ENCODE peak calls at places on chromosome 16, in ten cellular contexts. N, B, O, Q, Y, G, H, I, T and F are unnamed samples.

GRCh38 chr16:50038756-50039529 is 13.9 kb downstream of the CNEP1R1 start:
- DNase-seq in N (no peak), B (no peak), O (no peak), Q (no peak), Y (peak), G (peak), H (no peak), I (no peak), T (peak), F (no peak)

GRCh38 chr16:27237229-27238015 is 31.1 kb downstream of the NSMCE1 start:
- DNase-seq in N (no peak), B (no peak), O (no peak), Q (peak), Y (no peak), G (peak), H (peak), I (no peak), T (peak), F (no peak)

GRCh38 chr16:48384305-48384981 is 770 bp downstream of the SIAH1 start:
- DNase-seq in N (peak), B (no peak), O (peak), Q (peak), Y (peak), G (peak), H (no peak), I (peak), T (peak), F (no peak)

GRCh38 chr16:30660424-30661251 is 2.4 kb downstream of the FBRS start:
- DNase-seq in N (peak), B (no peak), O (no peak), Q (peak), Y (no peak), G (peak), H (peak), I (no peak), T (peak), F (no peak)

GRCh38 chr16:85390511-85391174 is 222.5 kb upstream of the GSE1 start:
- DNase-seq in N (peak), B (no peak), O (peak), Q (no peak), Y (no peak), G (peak), H (no peak), I (peak), T (no peak), F (no peak)

GRCh38 chr16:69859105-69859969 is 91.8 kb upstream of the CLEC18A start:
- DNase-seq in N (peak), B (peak), O (no peak), Q (no peak), Y (peak), G (peak), H (no peak), I (peak), T (no peak), F (no peak)

GRCh38 chr16:56841233-56841632 is 23.8 kb upstream of the SLC12A3 start:
- DNase-seq in N (no peak), B (no peak), O (no peak), Q (no peak), Y (no peak), G (no peak), H (no peak), I (no peak), T (no peak), F (no peak)

GRCh38 chr16:4017807-4018206 is 98.4 kb downstream of the ADCY9 start:
- DNase-seq in N (no peak), B (no peak), O (no peak), Q (no peak), Y (no peak), G (no peak), H (no peak), I (no peak), T (no peak), F (no peak)

GRCh38 chr16:68695575-68695974 is 41.5 kb upstream of the CDH1 start:
- DNase-seq in N (no peak), B (no peak), O (no peak), Q (no peak), Y (no peak), G (no peak), H (no peak), I (no peak), T (no peak), F (no peak)

GRCh38 chr16:12257926-12258561 is 281.5 kb downstream of the SNX29 start:
- DNase-seq in N (no peak), B (no peak), O (no peak), Q (no peak), Y (no peak), G (peak), H (no peak), I (no peak), T (no peak), F (no peak)

GRCh38 chr16:90008708-90009145 is 10.5 kb downstream of the DBNDD1 start:
- DNase-seq in N (no peak), B (no peak), O (no peak), Q (peak), Y (no peak), G (peak), H (peak), I (no peak), T (peak), F (no peak)

GRCh38 chr16:17154981-17155380 is 315.8 kb downstream of the XYLT1 start:
- DNase-seq in N (no peak), B (no peak), O (no peak), Q (no peak), Y (no peak), G (no peak), H (no peak), I (no peak), T (no peak), F (no peak)

GRCh38 chr16:67181346-67181745 is 2.4 kb downstream of the MATCAP1 start:
- DNase-seq in N (no peak), B (no peak), O (peak), Q (no peak), Y (no peak), G (no peak), H (no peak), I (no peak), T (no peak), F (no peak)

GRCh38 chr16:9098377-9099090 is 7.1 kb downstream of the HAPSTR1 start:
- DNase-seq in N (no peak), B (no peak), O (no peak), Q (no peak), Y (no peak), G (peak), H (no peak), I (no peak), T (no peak), F (no peak)

GRCh38 chr16:89197633-89198416 is 2.5 kb downstream of the SLC22A31 start:
- DNase-seq in N (no peak), B (no peak), O (no peak), Q (no peak), Y (no peak), G (no peak), H (no peak), I (no peak), T (no peak), F (no peak)

GRCh38 chr16:53142823-53143568 is 88.2 kb downstream of the CHD9 start:
- DNase-seq in N (peak), B (no peak), O (no peak), Q (no peak), Y (no peak), G (peak), H (no peak), I (no peak), T (no peak), F (no peak)